ENCODE peak calls at places on chromosome 15, in ten cellular contexts. B is NCI-H1105 treated with DMSO at 0.1 percent for 48 hours; R is stimulated activated naive B cell treated with anti-CD40 and anti-IgM and Interleukin-4, amounts not matched to agents 10 μg/mL and 1 μg/mL and 100 μg/mL, for 72 hours; C is cerebellar cortex; S is ELR; N is dorsolateral prefrontal cortex; Q is amniotic stem cell; M is stimulated activated CD8-positive, alpha-beta memory T cell treated with anti-CD3 and anti-CD28 coated beads, Interleukin-15, amount 100 ng/mL, for 24 hours; V is GM20000; H is ecto neural progenitor cell. I is an unnamed sample.

GRCh38 chr15:73125219-73125618 is 73.0 kb downstream of the NEO1 start:
- DNase-seq in N (no peak), Q (no peak), R (no peak), H (no peak), V (no peak), M (no peak), B (no peak), S (peak), C (no peak), I (peak)

GRCh38 chr15:96072821-96073220 is 257.7 kb upstream of the NR2F2 start:
- DNase-seq in M (no peak), R (no peak), V (no peak), H (no peak), Q (no peak), S (no peak), B (no peak), C (no peak), N (no peak), I (no peak)

GRCh38 chr15:85800460-85801123 is 5.9 kb upstream of the KLHL25 start:
- DNase-seq in H (no peak), Q (no peak), M (no peak), C (no peak), V (no peak), R (peak), S (peak), B (peak), N (no peak), I (peak)

GRCh38 chr15:70054884-70055387 is 42.8 kb downstream of the TLE3 start:
- DNase-seq in N (no peak), C (no peak), H (no peak), R (no peak), M (no peak), V (no peak), S (no peak), Q (no peak), B (no peak), I (no peak)

GRCh38 chr15:75114327-75114726 is 87.4 kb upstream of the C15orf39 start:
- DNase-seq in R (no peak), M (no peak), B (no peak), H (no peak), S (no peak), N (no peak), Q (no peak), C (no peak), V (no peak), I (no peak)

GRCh38 chr15:59794229-59794886 is 105.2 kb upstream of the BNIP2 start:
- DNase-seq in S (no peak), N (no peak), C (no peak), V (no peak), B (no peak), Q (no peak), H (no peak), R (no peak), M (no peak), I (no peak)

GRCh38 chr15:88513195-88513594 is 33.3 kb downstream of the DET1 start:
- DNase-seq in S (peak), R (no peak), C (no peak), N (no peak), H (no peak), V (no peak), B (no peak), Q (no peak), M (no peak), I (peak)

GRCh38 chr15:98034731-98035130 is 74.2 kb downstream of the ARRDC4 start:
- DNase-seq in V (no peak), H (no peak), N (no peak), R (no peak), B (no peak), S (no peak), Q (no peak), M (no peak), C (no peak), I (no peak)

GRCh38 chr15:91988071-91988470 is 134.6 kb downstream of the SLCO3A1 start:
- DNase-seq in Q (no peak), H (no peak), V (no peak), M (no peak), N (no peak), C (no peak), B (no peak), S (no peak), R (no peak), I (no peak)

GRCh38 chr15:68235022-68235421 is 5.5 kb upstream of the CLN6 start:
- DNase-seq in N (no peak), Q (no peak), R (no peak), S (no peak), C (no peak), B (no peak), V (no peak), H (no peak), M (no peak), I (no peak)

GRCh38 chr15:101358895-101359294 is 63.8 kb upstream of the SNRPA1 start:
- DNase-seq in S (no peak), R (no peak), M (no peak), B (no peak), Q (no peak), V (no peak), N (no peak), C (no peak), H (no peak), I (no peak)

GRCh38 chr15:91572110-91572509 is 281.4 kb upstream of the SLCO3A1 start:
- DNase-seq in R (no peak), H (no peak), C (no peak), S (no peak), B (peak), N (no peak), V (no peak), M (no peak), Q (no peak), I (peak)

GRCh38 chr15:51912528-51912927 is 59.0 kb downstream of the LEO1 start:
- DNase-seq in Q (no peak), B (no peak), S (no peak), V (no peak), R (no peak), H (no peak), M (no peak), C (no peak), N (no peak), I (no peak)

GRCh38 chr15:70055601-70056051 is 42.1 kb downstream of the TLE3 start:
- DNase-seq in S (no peak), C (no peak), H (no peak), Q (no peak), B (no peak), V (no peak), N (no peak), M (no peak), R (no peak), I (no peak)

GRCh38 chr15:38174691-38175090 is 77.9 kb upstream of the SPRED1 start:
- DNase-seq in S (no peak), B (no peak), N (no peak), H (no peak), C (no peak), M (no peak), Q (no peak), V (no peak), R (no peak), I (no peak)

GRCh38 chr15:69526086-69526485 is 73.5 kb downstream of the RPLP1 start:
- DNase-seq in H (no peak), B (no peak), Q (no peak), N (no peak), S (peak), C (no peak), M (no peak), R (no peak), V (no peak), I (peak)

GRCh38 chr15:79193157-79193948 is 89.2 kb upstream of the ANKRD34C start:
- DNase-seq in B (no peak), M (no peak), N (no peak), R (no peak), S (no peak), V (no peak), C (no peak), Q (no peak), H (no peak), I (no peak)

GRCh38 chr15:70259640-70260066 is 161.9 kb upstream of the TLE3 start:
- DNase-seq in V (no peak), C (no peak), N (no peak), B (no peak), M (no peak), Q (no peak), R (no peak), S (peak), H (peak), I (no peak)

GRCh38 chr15:80996247-80996646 is 4.5 kb upstream of the TLNRD1 start:
- DNase-seq in B (peak), S (peak), N (no peak), M (no peak), R (no peak), Q (no peak), C (no peak), V (no peak), H (no peak), I (peak)

GRCh38 chr15:65525622-65526021 is 4.6 kb upstream of the HACD3 start:
- DNase-seq in V (no peak), N (no peak), M (no peak), H (no peak), C (no peak), Q (no peak), R (no peak), S (peak), B (peak), I (peak)

GRCh38 chr15:55344206-55344605 is 25.2 kb downstream of the PIGB start:
- DNase-seq in C (no peak), V (no peak), B (no peak), Q (no peak), S (no peak), N (no peak), H (no peak), M (no peak), R (no peak), I (no peak)

GRCh38 chr15:81293728-81294500 is 30.0 kb downstream of the STARD5 start:
- DNase-seq in V (peak), R (peak), S (no peak), Q (no peak), H (no peak), M (no peak), N (no peak), C (no peak), B (no peak), I (no peak)

GRCh38 chr15:76330281-76330680 is 6.3 kb upstream of the ISL2 start:
- DNase-seq in B (no peak), R (no peak), N (no peak), Q (no peak), C (peak), H (no peak), S (peak), M (no peak), V (no peak), I (peak)

GRCh38 chr15:27820232-27820631 is 278.9 kb downstream of the OCA2 start:
- DNase-seq in H (no peak), V (no peak), S (no peak), M (no peak), C (no peak), Q (no peak), N (no peak), R (no peak), B (no peak), I (peak)

GRCh38 chr15:58926823-58927222 is 6.7 kb downstream of the SLTM start:
- DNase-seq in C (no peak), V (no peak), B (no peak), N (no peak), M (no peak), H (no peak), S (no peak), Q (no peak), R (no peak), I (no peak)

GRCh38 chr15:63560741-63561448 is 36.3 kb upstream of the FBXL22 start:
- DNase-seq in Q (no peak), C (no peak), N (no peak), H (no peak), M (no peak), R (no peak), B (no peak), V (peak), S (no peak), I (peak)

GRCh38 chr15:67901922-67902321 is 62.1 kb upstream of the RNU6-1 start:
- DNase-seq in M (no peak), B (no peak), H (no peak), N (no peak), R (no peak), S (no peak), V (no peak), Q (no peak), C (no peak), I (no peak)

GRCh38 chr15:65958835-65959234 is 89.5 kb downstream of the RAB11A start:
- DNase-seq in V (no peak), C (no peak), Q (no peak), R (no peak), B (no peak), N (no peak), H (no peak), S (no peak), M (no peak), I (no peak)

GRCh38 chr15:85118581-85118980 is 136.9 kb downstream of the PDE8A start:
- DNase-seq in N (no peak), M (no peak), Q (no peak), S (no peak), V (no peak), B (no peak), H (no peak), C (no peak), R (no peak), I (no peak)

GRCh38 chr15:36130641-36131310 is 448.6 kb upstream of the CDIN1 start:
- DNase-seq in S (no peak), N (no peak), R (no peak), M (no peak), H (no peak), C (no peak), B (no peak), Q (no peak), V (no peak), I (peak)

GRCh38 chr15:41848595-41848994 is 9.9 kb downstream of the PLA2G4B start:
- DNase-seq in S (no peak), B (no peak), C (no peak), H (no peak), R (no peak), V (no peak), N (no peak), M (no peak), Q (no peak), I (no peak)

GRCh38 chr15:72338617-72339321 is 18.8 kb upstream of the CELF6 start:
- DNase-seq in N (no peak), S (no peak), V (no peak), M (no peak), Q (no peak), R (no peak), B (no peak), H (no peak), C (no peak), I (peak)

GRCh38 chr15:68271854-68272471 is 5.6 kb upstream of the FEM1B start:
- DNase-seq in N (peak), R (no peak), B (no peak), V (no peak), Q (peak), M (no peak), H (no peak), S (peak), C (no peak), I (peak)

GRCh38 chr15:31027948-31028586 is 36.6 kb upstream of the MTMR10 start:
- DNase-seq in V (no peak), Q (no peak), N (no peak), B (no peak), H (no peak), R (no peak), C (peak), S (no peak), M (no peak), I (no peak)

GRCh38 chr15:98647026-98647773 is 1.1 kb upstream of the IGF1R start:
- DNase-seq in M (peak), S (peak), C (peak), N (peak), H (peak), V (peak), R (peak), B (peak), Q (no peak), I (peak)

GRCh38 chr15:24835301-24835700 is 119.5 kb upstream of the SNRPN start:
- DNase-seq in H (no peak), N (no peak), Q (no peak), B (no peak), R (no peak), S (no peak), M (no peak), C (no peak), V (no peak), I (no peak)

GRCh38 chr15:63056843-63057242 is 14.3 kb downstream of the TPM1 start:
- DNase-seq in M (no peak), C (no peak), S (no peak), R (no peak), B (no peak), H (no peak), V (no peak), N (peak), Q (no peak), I (no peak)

GRCh38 chr15:22253676-22254408 is 173.5 kb downstream of the OR4M2 start:
- DNase-seq in C (no peak), H (no peak), V (peak), B (no peak), R (peak), Q (no peak), N (no peak), M (no peak), S (no peak), I (no peak)

GRCh38 chr15:23645379-23646164 is 2.1 kb downstream of the MAGEL2 start:
- DNase-seq in R (no peak), N (no peak), B (no peak), V (no peak), C (no peak), Q (no peak), S (no peak), M (no peak), H (no peak), I (no peak)